ENCODE peak calls at places on chromosomes 6 and 20, in five cellular contexts. Y is sciatic nerve, J is NCI-H1417, U is Right ventricle myocardium superior, G is aorta. A is an unnamed sample.

GRCh38 chr6:151475653-151476523 is 17.9 kb upstream of the CCDC170 start:
- DNase-seq in Y (no peak), U (no peak), J (peak; percentile 22), G (no peak), A (peak; percentile 60)

GRCh38 chr6:108592371-108593337 is 31.9 kb downstream of the FOXO3 start:
- DNase-seq in G (no peak), J (peak; percentile 78), U (peak; percentile 47), Y (no peak), A (no peak)

GRCh38 chr6:42025066-42025789 is 25.1 kb upstream of the TAF8 start:
- DNase-seq in J (no peak), U (no peak), Y (no peak), G (peak; percentile 34), A (no peak)

GRCh38 chr20:37343212-37343993 is 2.5 kb upstream of the SRC start:
- DNase-seq in G (no peak), J (peak; percentile 35), Y (no peak), U (no peak), A (no peak)

GRCh38 chr6:70277480-70277879 is 25.4 kb downstream of the COL9A1 start:
- DNase-seq in J (no peak), Y (no peak), U (no peak), G (no peak), A (no peak)

GRCh38 chr6:30942338-30943060 is 1.7 kb downstream of the MUCL3 start:
- DNase-seq in Y (peak; percentile 89), G (peak; percentile 79), U (peak; percentile 77), J (no peak), A (peak; percentile 46)

GRCh38 chr20:41889871-41890224 is 271.7 kb upstream of the CHD6 start:
- DNase-seq in G (no peak), U (no peak), Y (no peak), J (no peak), A (no peak)

GRCh38 chr20:45890077-45890996 is 671 bp downstream of the NEURL2 start:
- DNase-seq in J (no peak), U (peak; percentile 90), Y (peak; percentile 91), G (peak; percentile 90), A (no peak)

GRCh38 chr20:11894072-11894471 is 23.6 kb upstream of the BTBD3 start:
- DNase-seq in G (no peak), J (no peak), Y (no peak), U (no peak), A (no peak)

GRCh38 chr20:62028384-62028783 is 37.3 kb downstream of the TAF4 start:
- DNase-seq in G (no peak), J (no peak), U (no peak), Y (no peak), A (no peak)

GRCh38 chr6:170500955-170501590 is 52.0 kb downstream of the PSMB1 start:
- DNase-seq in J (no peak), Y (no peak), U (no peak), G (no peak), A (no peak)

GRCh38 chr6:16769986-16770376 is 8.7 kb upstream of the ATXN1 start:
- DNase-seq in Y (no peak), U (no peak), J (no peak), G (no peak), A (peak; percentile 30)

GRCh38 chr6:23202207-23202606 is 632.8 kb downstream of the HDGFL1 start:
- DNase-seq in J (no peak), G (no peak), Y (no peak), U (no peak), A (no peak)

GRCh38 chr6:107807186-107807585 is 16.9 kb downstream of the SCML4 start:
- DNase-seq in G (no peak), J (no peak), U (no peak), Y (no peak), A (no peak)

GRCh38 chr6:148335582-148335981 is 7.1 kb upstream of the SASH1 start:
- DNase-seq in Y (no peak), U (no peak), J (no peak), G (no peak), A (no peak)

A was measured in amniotic stem cell.